ENCODE peak calls at places on chromosomes 16 and 17, in six cellular contexts. I is neural progenitor cell, J is HCT116, O is PC-3, R is GM23248, N is MM.1S. Y is an unnamed sample.

GRCh38 chr17:57987582-57988300 is at the start of gene VEZF1:
- DNase-seq in I (peak; percentile 95), J (peak; percentile 48), O (peak; percentile 41), R (peak; percentile 90), N (peak; percentile 79), Y (peak; percentile 89)

GRCh38 chr17:41340934-41341861 is 9.4 kb downstream of the KRT33A start:
- DNase-seq in I (no peak), J (no peak), O (no peak), R (no peak), N (peak; percentile 44), Y (no peak)

GRCh38 chr17:73309727-73310555 is 1.9 kb downstream of the CDC42EP4 start:
- DNase-seq in I (peak; percentile 84), J (no peak), O (no peak), R (peak; percentile 58), N (no peak), Y (peak; percentile 81)

GRCh38 chr17:69269174-69269998 is 40.8 kb upstream of the ABCA10 start:
- DNase-seq in I (no peak), J (no peak), O (peak; percentile 95), R (peak; percentile 59), N (no peak), Y (no peak)

GRCh38 chr16:30786936-30787612 is at the start of gene ZNF629:
- DNase-seq in I (peak; percentile 90), J (peak; percentile 39), O (peak; percentile 39), R (peak; percentile 78), N (no peak), Y (peak; percentile 87)

GRCh38 chr16:49695782-49696413 is 160.0 kb downstream of the ZNF423 start:
- DNase-seq in I (no peak), J (no peak), O (no peak), R (no peak), N (no peak), Y (no peak)

GRCh38 chr17:62998665-62999393 is 32.8 kb downstream of the TANC2 start:
- DNase-seq in I (no peak), J (no peak), O (peak; percentile 11), R (no peak), N (no peak), Y (no peak)

GRCh38 chr16:73503093-73503492 is 455.2 kb upstream of the ZFHX3 start:
- DNase-seq in I (no peak), J (no peak), O (no peak), R (no peak), N (no peak), Y (no peak)

GRCh38 chr17:81843713-81844326 is 9.0 kb upstream of the PPP1R27 start:
- DNase-seq in I (no peak), J (no peak), O (no peak), R (no peak), N (no peak), Y (no peak)

GRCh38 chr16:79651363-79651762 is 50.8 kb upstream of the MAF start:
- DNase-seq in I (no peak), J (no peak), O (no peak), R (peak; percentile 7), N (no peak), Y (peak; percentile 26)

GRCh38 chr16:89489731-89490385 is 503 bp downstream of the ANKRD11 start:
- DNase-seq in I (no peak), J (no peak), O (no peak), R (no peak), N (no peak), Y (no peak)

GRCh38 chr16:15966420-15967222 is 17.2 kb downstream of the ABCC1 start:
- DNase-seq in I (no peak), J (peak; percentile 92), O (peak; percentile 92), R (peak; percentile 91), N (no peak), Y (no peak)

GRCh38 chr16:85722066-85722465 is 28.8 kb downstream of the C16orf74 start:
- DNase-seq in I (no peak), J (no peak), O (no peak), R (no peak), N (no peak), Y (no peak)

GRCh38 chr17:38568845-38569510 is 36.8 kb downstream of the SRCIN1 start:
- DNase-seq in I (no peak), J (no peak), O (no peak), R (no peak), N (no peak), Y (no peak)

GRCh38 chr17:44007346-44008204 is 3.2 kb downstream of the NAGS start:
- DNase-seq in I (no peak), J (no peak), O (peak; percentile 26), R (peak; percentile 38), N (peak; percentile 23), Y (no peak)

GRCh38 chr17:80367510-80367909 is 47.5 kb upstream of the ENDOV start:
- DNase-seq in I (no peak), J (no peak), O (no peak), R (no peak), N (no peak), Y (no peak)

GRCh38 chr17:20066253-20066652 is 57.1 kb downstream of the SPECC1 start:
- DNase-seq in I (no peak), J (no peak), O (peak; percentile 99), R (peak; percentile 86), N (no peak), Y (peak; percentile 23)

GRCh38 chr17:74345433-74346241 is 16.0 kb downstream of the BTBD17 start:
- DNase-seq in I (no peak), J (no peak), O (peak; percentile 48), R (peak; percentile 19), N (no peak), Y (no peak)

GRCh38 chr17:75508122-75508719 is 7.1 kb downstream of the CASKIN2 start:
- DNase-seq in I (no peak), J (no peak), O (no peak), R (no peak), N (no peak), Y (no peak)

GRCh38 chr16:28308794-28309535 is 16.6 kb downstream of the SBK1 start:
- DNase-seq in I (no peak), J (no peak), O (no peak), R (no peak), N (no peak), Y (no peak)

GRCh38 chr16:16116841-16117240 is 106.5 kb downstream of the ABCC6 start:
- DNase-seq in I (no peak), J (no peak), O (no peak), R (no peak), N (no peak), Y (no peak)

GRCh38 chr16:46688101-46688656 is 799 bp downstream of the VPS35 start:
- DNase-seq in I (no peak), J (no peak), O (peak; percentile 45), R (no peak), N (no peak), Y (no peak)

GRCh38 chr17:72715906-72716572 is 376.4 kb downstream of the SLC39A11 start:
- DNase-seq in I (no peak), J (peak; percentile 100), O (peak; percentile 99), R (peak; percentile 95), N (no peak), Y (peak; percentile 68)

GRCh38 chr17:75142236-75142971 is 10.9 kb upstream of the NT5C start:
- DNase-seq in I (no peak), J (no peak), O (no peak), R (no peak), N (no peak), Y (no peak)

GRCh38 chr16:17026600-17027242 is 444.0 kb downstream of the XYLT1 start:
- DNase-seq in I (no peak), J (no peak), O (no peak), R (no peak), N (peak; percentile 84), Y (no peak)

GRCh38 chr17:38454528-38454927 is 26.3 kb downstream of the ARHGAP23 start:
- DNase-seq in I (no peak), J (peak; percentile 49), O (peak; percentile 79), R (peak; percentile 90), N (no peak), Y (peak; percentile 65)

GRCh38 chr16:28875134-28876015 is 2.9 kb upstream of the ATP2A1 start:
- DNase-seq in I (no peak), J (no peak), O (no peak), R (no peak), N (no peak), Y (no peak)

GRCh38 chr16:48133455-48134226 is 22.2 kb downstream of the ABCC12 start:
- DNase-seq in I (no peak), J (no peak), O (no peak), R (no peak), N (no peak), Y (no peak)

GRCh38 chr17:17090642-17091103 is 48.4 kb downstream of the MPRIP start:
- DNase-seq in I (no peak), J (no peak), O (peak; percentile 76), R (no peak), N (no peak), Y (no peak)

GRCh38 chr17:78418627-78419026 is 40.2 kb downstream of the PGS1 start:
- DNase-seq in I (no peak), J (no peak), O (no peak), R (no peak), N (no peak), Y (no peak)
- TF ChIP-seq EZH2 in I (no peak), J (no peak), O (no peak), R (no peak), N (no peak), Y (no peak)

DNA sequence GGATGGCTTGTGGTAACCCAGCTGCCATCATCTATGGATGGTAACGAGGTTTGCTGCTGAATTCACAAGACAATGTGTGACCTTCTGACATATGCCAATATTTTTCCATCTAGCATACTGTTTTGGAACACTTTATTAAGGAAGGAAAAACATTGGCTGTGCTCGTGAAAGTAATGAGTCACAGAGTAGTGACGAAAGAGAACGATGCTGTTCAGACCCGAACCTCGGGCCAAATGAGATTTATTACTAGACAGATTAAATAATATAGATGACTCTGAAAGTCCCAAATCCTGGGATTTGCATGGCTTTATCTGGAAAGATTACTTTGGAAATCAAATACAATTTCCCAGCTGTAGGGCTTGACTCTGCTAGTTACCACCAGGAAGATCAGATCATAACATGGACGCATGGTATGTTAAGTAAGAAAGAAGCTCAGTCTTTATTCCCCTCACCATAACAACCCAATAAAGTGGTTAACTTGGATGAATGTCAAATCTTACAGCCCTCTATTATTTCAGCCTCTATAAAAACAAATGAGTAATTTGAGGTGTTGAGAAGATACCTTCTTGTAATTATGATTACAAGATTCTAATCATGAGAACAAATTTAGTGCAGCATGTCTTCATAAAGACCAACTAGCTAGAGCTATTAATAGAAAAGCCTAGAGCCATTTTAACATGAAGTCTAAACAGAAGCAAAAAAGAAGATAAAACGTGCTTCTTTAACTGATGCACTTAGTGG is 32.6 kb downstream of the ERN1 start:
- DNase-seq in I (no peak), J (no peak), O (peak; percentile 70), R (peak; percentile 69), N (no peak), Y (no peak)
- H2AFZ ChIP-seq in I (no peak overlapping the region), J (no peak overlapping the region), O (no peak overlapping the region), R (no peak overlapping the region), N (no peak overlapping the region), Y (no peak overlapping the region)

GRCh38 chr17:15957206-15957605 is 12.3 kb downstream of the ADORA2B start:
- DNase-seq in I (no peak), J (peak; percentile 86), O (peak; percentile 96), R (no peak), N (no peak), Y (no peak)
- TF ChIP-seq EZH2phosphoT487 in I (no peak), J (no peak), O (no peak), R (no peak), N (no peak), Y (no peak)

GRCh38 chr17:48831549-48831883 is 681 bp downstream of the CALCOCO2 start:
- DNase-seq in I (no peak), J (no peak), O (no peak), R (no peak), N (no peak), Y (no peak)
- TF ChIP-seq EZH2 in I (no peak), J (no peak), O (no peak), R (no peak), N (no peak), Y (no peak)